ENCODE peak calls at places on chromosomes 6 and 20, in six cellular contexts. E is sigmoid colon, R is astrocyte, F is fibroblast of pulmonary artery, K is nephron progenitor cell, P is AG09319. S is an unnamed sample.

GRCh38 chr6:170212956-170213636 is 77.8 kb downstream of the DLL1 start:
- DNase-seq in F (no peak), E (peak; percentile 44), R (no peak), P (no peak), K (no peak), S (peak; percentile 76)

GRCh38 chr6:141562181-141562800 is 570.4 kb upstream of the GJE1 start:
- DNase-seq in P (no peak), E (peak; percentile 62), K (peak; percentile 53), R (no peak), F (no peak), S (no peak)

GRCh38 chr6:89311853-89312531 is 3.1 kb downstream of the GABRR2 start:
- DNase-seq in P (no peak), F (peak; percentile 90), R (peak; percentile 69), E (peak; percentile 86), K (peak; percentile 49), S (no peak)

GRCh38 chr6:155185544-155185943 is 78.3 kb upstream of the CLDN20 start:
- DNase-seq in E (no peak), R (peak; percentile 63), P (no peak), K (peak; percentile 60), F (no peak), S (no peak)

GRCh38 chr6:12134991-12135390 is 122.9 kb downstream of the HIVEP1 start:
- DNase-seq in E (no peak), K (no peak), F (no peak), R (no peak), P (no peak), S (no peak)

GRCh38 chr20:48823960-48824497 is 3.8 kb downstream of the PREX1 start:
- DNase-seq in E (no peak), P (peak; percentile 42), R (peak; percentile 70), F (peak; percentile 57), K (no peak), S (no peak)

GRCh38 chr20:40336530-40336929 is 352.5 kb downstream of the MAFB start:
- DNase-seq in K (no peak), F (no peak), E (no peak), P (no peak), R (no peak), S (no peak)

GRCh38 chr6:106927531-106928398 is 46.8 kb downstream of the CD24 start:
- DNase-seq in R (peak; percentile 29), K (peak; percentile 92), P (no peak), E (no peak), F (peak; percentile 52), S (no peak)

GRCh38 chr6:157990321-157991066 is 8.8 kb downstream of the SYNJ2 start:
- DNase-seq in F (no peak), P (no peak), R (no peak), E (no peak), K (no peak), S (no peak)

GRCh38 chr6:21885532-21886089 is 292.1 kb downstream of the SOX4 start:
- DNase-seq in E (peak; percentile 74), P (peak; percentile 78), R (peak; percentile 96), F (peak; percentile 84), K (peak; percentile 59), S (no peak)

GRCh38 chr6:154249499-154250298 is 106.9 kb downstream of the IPCEF1 start:
- DNase-seq in E (no peak), R (no peak), F (no peak), K (no peak), P (no peak), S (no peak)

GRCh38 chr6:149234051-149234962 is 83.2 kb upstream of the TAB2 start:
- DNase-seq in E (no peak), P (no peak), K (no peak), R (peak; percentile 79), F (peak; percentile 42), S (no peak)

GRCh38 chr6:149233056-149233715 is 84.3 kb upstream of the TAB2 start:
- DNase-seq in P (peak; percentile 35), R (peak; percentile 99), K (no peak), E (no peak), F (peak; percentile 86), S (no peak)

GRCh38 chr6:149231786-149232185 is 85.7 kb upstream of the TAB2 start:
- DNase-seq in P (no peak), E (no peak), F (no peak), R (no peak), K (no peak), S (no peak)

GRCh38 chr6:149228276-149228962 is 89.1 kb upstream of the TAB2 start:
- DNase-seq in K (no peak), P (no peak), E (no peak), F (no peak), R (no peak), S (no peak)

DNA sequence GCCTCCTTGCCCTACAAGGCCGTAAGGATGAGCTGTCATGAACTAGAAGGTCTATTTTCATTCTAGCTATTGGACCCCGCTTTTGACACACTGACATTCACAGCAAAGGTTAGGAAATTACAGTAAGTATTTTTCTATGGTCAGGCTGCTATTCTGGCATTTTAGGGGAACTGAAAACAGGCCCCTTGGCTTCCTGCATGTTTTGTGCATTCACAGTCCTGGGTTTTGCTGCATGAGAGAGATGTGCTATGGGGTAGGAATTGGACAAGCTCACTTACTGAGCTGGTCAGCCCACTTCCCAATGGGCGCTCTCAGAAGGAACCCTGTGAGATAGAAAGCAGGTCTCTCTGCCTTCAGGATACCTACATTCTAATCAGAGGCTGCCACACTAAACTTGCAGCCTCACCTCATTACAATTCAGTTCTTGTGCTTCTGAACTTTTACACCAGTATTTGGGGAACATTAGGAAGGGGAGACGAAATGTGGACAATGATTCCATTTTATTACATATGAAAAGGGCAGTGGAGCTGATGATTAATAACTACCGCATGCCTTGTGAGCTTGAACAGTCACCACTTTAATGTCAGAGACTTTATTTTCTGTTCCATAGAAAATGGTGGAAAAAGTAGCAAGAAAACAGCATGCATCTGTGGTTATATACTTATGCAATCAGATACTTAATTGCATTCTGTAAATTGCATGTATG is 86.6 kb upstream of the TAB2 start:
- DNase-seq in P (no peak), R (no peak), E (no peak), K (no peak), F (no peak), S (no peak)
- TF ChIP-seq CTCF in P (no peak), R (no peak), E (no peak), K (no peak), F (no peak), S (no peak)

DNA sequence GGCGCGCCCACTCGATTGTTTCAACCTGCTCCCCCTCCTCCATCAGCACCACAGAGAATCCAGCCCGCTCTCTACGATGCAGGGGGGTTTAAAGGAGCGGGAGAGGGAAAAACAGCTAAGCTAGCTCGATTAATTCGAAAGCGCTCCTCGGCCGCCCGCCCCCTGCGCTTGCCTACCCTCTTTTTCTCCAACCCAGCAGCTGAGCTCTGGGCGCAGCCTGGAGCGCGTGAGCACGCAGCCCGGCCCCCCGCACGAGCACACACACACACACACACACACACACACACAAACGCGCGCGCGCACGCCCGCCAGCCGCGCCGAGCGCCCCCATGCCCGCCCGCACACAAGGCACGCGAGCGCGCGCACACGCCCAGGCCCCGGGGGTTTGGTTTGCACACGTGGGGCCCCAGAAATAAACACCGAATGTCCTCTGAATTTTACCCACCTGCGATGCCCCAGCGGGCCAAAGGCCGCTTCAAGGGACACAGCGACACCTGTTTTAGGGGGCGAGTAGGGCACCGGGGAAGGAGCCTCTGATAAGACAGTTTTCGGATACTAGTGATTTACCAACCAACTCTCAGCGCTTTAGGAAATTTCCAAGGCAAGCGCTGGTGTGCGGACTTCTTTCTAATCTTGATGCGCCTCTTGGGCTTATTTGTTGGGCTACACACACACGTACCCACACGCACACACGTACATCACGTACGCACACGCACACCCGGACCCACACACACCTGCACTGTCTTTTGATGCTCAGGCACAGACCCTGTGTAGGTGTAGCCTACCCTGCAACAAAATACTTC is 787 bp upstream of the NRN1 start:
- DNase-seq in K (peak; percentile 64), F (no peak), E (no peak), R (no peak), P (no peak), S (no peak)
- TF ChIP-seq CTCF in K (peak; percentile 25), F (no peak), E (no peak), R (no peak), P (no peak), S (peak; percentile 35)

GRCh38 chr6:146775227-146775626 is 176.5 kb downstream of the ADGB start:
- DNase-seq in R (no peak), E (no peak), F (peak; percentile 28), P (no peak), K (no peak), S (no peak)
- TF ChIP-seq CTCF in R (no peak), E (no peak), F (no peak), P (no peak), K (no peak), S (peak; percentile 61)

DNA sequence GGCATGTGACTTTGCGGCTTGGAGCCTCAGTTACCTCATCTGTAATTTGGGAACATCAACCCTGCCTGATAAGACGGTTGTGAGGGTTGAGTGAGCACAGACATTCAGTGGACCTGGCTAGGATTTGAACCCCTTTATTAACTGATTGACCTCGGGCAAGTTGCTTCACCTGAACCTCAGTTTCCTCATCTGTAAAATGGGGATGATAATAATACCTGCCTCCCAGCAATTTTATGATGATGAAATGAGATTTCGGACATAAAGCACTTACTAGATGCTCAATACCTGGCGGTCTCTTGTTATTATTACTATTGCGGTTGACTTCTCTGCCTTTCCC is 51.5 kb downstream of the CEBPB start:
- DNase-seq in P (no peak), F (no peak), K (no peak), E (no peak), R (no peak), S (no peak)
- TF ChIP-seq CTCF in P (no peak), F (no peak), K (no peak), E (no peak), R (no peak), S (no peak)

S was measured in chondrocyte.